ENCODE peak calls at places on chromosomes 13 and 19, in seven cellular contexts. A, U, C, T, I, M and X are unnamed samples.

GRCh38 chr19:18185538-18185937 is 7.5 kb upstream of the MPV17L2 start:
- DNase-seq in A (no peak), U (no peak), C (no peak), T (no peak), I (no peak), M (no peak), X (no peak)

GRCh38 chr19:30111051-30111450 is 169.0 kb downstream of the URI1 start:
- DNase-seq in A (no peak), U (no peak), C (no peak), T (no peak), I (no peak), M (no peak), X (no peak)

GRCh38 chr13:99425485-99426341 is 75.6 kb upstream of the TM9SF2 start:
- DNase-seq in A (peak; percentile 77), U (no peak), C (no peak), T (no peak), I (no peak), M (no peak), X (peak; percentile 70)

GRCh38 chr19:56105090-56105701 is 15.9 kb downstream of the ZNF787 start:
- DNase-seq in A (peak; percentile 22), U (peak; percentile 61), C (no peak), T (no peak), I (peak; percentile 18), M (peak; percentile 93), X (no peak)

GRCh38 chr19:33683881-33684549 is 62.3 kb downstream of the CHST8 start:
- DNase-seq in A (no peak), U (peak; percentile 59), C (no peak), T (no peak), I (no peak), M (peak; percentile 26), X (peak; percentile 5)

GRCh38 chr19:9427941-9428340 is 7.4 kb downstream of the ZNF266 start:
- DNase-seq in A (no peak), U (no peak), C (no peak), T (no peak), I (no peak), M (no peak), X (no peak)

GRCh38 chr13:92307752-92308151 is 909.3 kb downstream of the GPC5 start:
- DNase-seq in A (no peak), U (no peak), C (no peak), T (no peak), I (no peak), M (no peak), X (no peak)

GRCh38 chr13:111488466-111489132 is 168.2 kb downstream of the TEX29 start:
- DNase-seq in A (no peak), U (no peak), C (no peak), T (no peak), I (no peak), M (no peak), X (no peak)

GRCh38 chr19:53659292-53659691 is 27.5 kb downstream of the DPRX start:
- DNase-seq in A (no peak), U (peak; percentile 1), C (no peak), T (no peak), I (no peak), M (peak; percentile 81), X (no peak)

GRCh38 chr13:113903361-113903760 is 39.5 kb upstream of the GAS6 start:
- DNase-seq in A (no peak), U (no peak), C (peak; percentile 86), T (no peak), I (no peak), M (no peak), X (no peak)

GRCh38 chr13:83672611-83673010 is 209.7 kb downstream of the SLITRK1 start:
- DNase-seq in A (no peak), U (no peak), C (no peak), T (no peak), I (no peak), M (no peak), X (no peak)

GRCh38 chr13:43985437-43986051 is 105.8 kb downstream of the LACC1 start:
- DNase-seq in A (no peak), U (no peak), C (no peak), T (no peak), I (no peak), M (no peak), X (no peak)

GRCh38 chr19:12994701-12995595 is at the start of gene NFIX:
- DNase-seq in A (no peak), U (peak; percentile 76), C (no peak), T (peak; percentile 23), I (no peak), M (peak; percentile 9), X (peak; percentile 40)

GRCh38 chr19:33171916-33172359 is 22.2 kb upstream of the LRP3 start:
- DNase-seq in A (no peak), U (no peak), C (no peak), T (no peak), I (no peak), M (no peak), X (no peak)

GRCh38 chr13:31204592-31204991 is 4.8 kb downstream of the B3GLCT start:
- DNase-seq in A (no peak), U (peak; percentile 61), C (no peak), T (no peak), I (no peak), M (peak; percentile 82), X (peak; percentile 16)

GRCh38 chr19:16660763-16661479 is at the start of gene TMEM38A:
- DNase-seq in A (peak; percentile 39), U (peak; percentile 9), C (no peak), T (no peak), I (no peak), M (peak; percentile 51), X (no peak)

GRCh38 chr13:26616126-26616525 is 58.6 kb downstream of the WASF3 start:
- DNase-seq in A (no peak), U (peak; percentile 44), C (peak; percentile 43), T (no peak), I (no peak), M (no peak), X (no peak)